ENCODE peak calls at places on chromosomes 13 and 19, in five cellular contexts. V is DND-41, L is uterus, K is HCT116, C is BJ. Y is an unnamed sample. For H3K27me3, the result is how much of the 10 kb centered on the place peaks cover.

GRCh38 chr13:24625324-24625723 is 54.9 kb upstream of the ATP12A start:
- DNase-seq in V (no peak), L (no peak), K (no peak), C (no peak), Y (no peak)

GRCh38 chr19:49657493-49658138 is 8.0 kb downstream of the IRF3 start:
- DNase-seq in V (no peak), L (no peak), K (no peak), C (no peak), Y (no peak)

GRCh38 chr19:45443462-45444317 is 20.0 kb upstream of the ERCC1 start:
- DNase-seq in V (no peak), L (peak), K (peak), C (no peak), Y (no peak)

GRCh38 chr19:7928741-7929701 is 3.1 kb upstream of the CTXN1 start:
- DNase-seq in V (peak), L (peak), K (no peak), C (peak), Y (peak)

GRCh38 chr13:50451609-50452008 is 391.9 kb downstream of the DLEU7 start:
- DNase-seq in V (no peak), L (no peak), K (no peak), C (no peak), Y (no peak)

GRCh38 chr19:54662730-54663129 is at the start of gene LILRB4:
- DNase-seq in V (no peak), L (no peak), K (no peak), C (no peak), Y (no peak)

GRCh38 chr19:41691268-41691970 is 3.3 kb upstream of the CEACAM7 start:
- DNase-seq in V (no peak), L (no peak), K (no peak), C (no peak), Y (peak)

GRCh38 chr13:40102360-40102727 is 446.9 kb downstream of the COG6 start:
- DNase-seq in V (no peak), L (no peak), K (no peak), C (no peak), Y (no peak)

GRCh38 chr13:28449826-28450773 is 44.8 kb downstream of the FLT1 start:
- DNase-seq in V (no peak), L (no peak), K (no peak), C (peak), Y (no peak)

GRCh38 chr19:11881151-11881800 is 6.3 kb upstream of the ZNF69 start:
- DNase-seq in V (peak), L (peak), K (peak), C (no peak), Y (peak)

GRCh38 chr19:29610574-29611271 is 4.6 kb downstream of the POP4 start:
- DNase-seq in V (peak), L (peak), K (peak), C (no peak), Y (peak)

GRCh38 chr19:55484571-55485438 is at the start of gene NAT14:
- DNase-seq in V (peak), L (peak), K (no peak), C (no peak), Y (peak)

GRCh38 chr19:2888739-2889224 is 11.9 kb upstream of the ZNF57 start:
- DNase-seq in V (peak), L (no peak), K (no peak), C (no peak), Y (peak)

GRCh38 chr13:51437550-51438127 is 15.2 kb downstream of the INTS6 start:
- DNase-seq in V (no peak), L (no peak), K (no peak), C (no peak), Y (no peak)

GRCh38 chr19:4049432-4049831 is 17.3 kb downstream of the ZBTB7A start:
- DNase-seq in V (no peak), L (no peak), K (no peak), C (no peak), Y (no peak)

GRCh38 chr19:8866344-8866743 is 34.2 kb downstream of the MBD3L1 start:
- DNase-seq in V (no peak), L (no peak), K (no peak), C (no peak), Y (no peak)

GRCh38 chr13:89057274-89057673 is 1386.1 kb downstream of the SLITRK5 start:
- DNase-seq in V (no peak), L (no peak), K (no peak), C (no peak), Y (no peak)

GRCh38 chr13:39510296-39510695 is 92.7 kb downstream of the LHFPL6 start:
- DNase-seq in V (no peak), L (no peak), K (no peak), C (no peak), Y (no peak)

GRCh38 chr13:111626371-111627305 is 306.2 kb downstream of the TEX29 start:
- DNase-seq in V (no peak), L (no peak), K (no peak), C (no peak), Y (no peak)

GRCh38 chr13:100735494-100735893 is 60.9 kb upstream of the TMTC4 start:
- DNase-seq in V (no peak), L (no peak), K (no peak), C (no peak), Y (no peak)

GRCh38 chr19:4910594-4911273 is 1.4 kb downstream of the UHRF1 start:
- DNase-seq in V (peak), L (no peak), K (no peak), C (no peak), Y (no peak)

GRCh38 chr19:2556221-2557092 is 80.5 kb downstream of the GADD45B start:
- DNase-seq in V (no peak), L (no peak), K (no peak), C (no peak), Y (no peak)

GRCh38 chr13:113061796-113062425 is 43.7 kb upstream of the F7 start:
- DNase-seq in V (no peak), L (no peak), K (no peak), C (no peak), Y (no peak)

GRCh38 chr19:41837981-41838708 is 6.3 kb downstream of the LYPD4 start:
- DNase-seq in V (no peak), L (no peak), K (no peak), C (no peak), Y (no peak)

GRCh38 chr19:51196181-51196580 is 28.7 kb upstream of the CD33 start:
- DNase-seq in V (no peak), L (no peak), K (no peak), C (no peak), Y (no peak)

GRCh38 chr19:51195616-51196015 is 29.3 kb upstream of the CD33 start:
- DNase-seq in V (no peak), L (no peak), K (no peak), C (no peak), Y (no peak)

GRCh38 chr19:51192689-51193088 is 32.2 kb upstream of the CD33 start:
- DNase-seq in V (no peak), L (no peak), K (no peak), C (no peak), Y (no peak)

GRCh38 chr19:51195316-51195586 is 29.6 kb upstream of the CD33 start:
- DNase-seq in V (no peak), L (no peak), K (no peak), C (no peak), Y (no peak)

DNA sequence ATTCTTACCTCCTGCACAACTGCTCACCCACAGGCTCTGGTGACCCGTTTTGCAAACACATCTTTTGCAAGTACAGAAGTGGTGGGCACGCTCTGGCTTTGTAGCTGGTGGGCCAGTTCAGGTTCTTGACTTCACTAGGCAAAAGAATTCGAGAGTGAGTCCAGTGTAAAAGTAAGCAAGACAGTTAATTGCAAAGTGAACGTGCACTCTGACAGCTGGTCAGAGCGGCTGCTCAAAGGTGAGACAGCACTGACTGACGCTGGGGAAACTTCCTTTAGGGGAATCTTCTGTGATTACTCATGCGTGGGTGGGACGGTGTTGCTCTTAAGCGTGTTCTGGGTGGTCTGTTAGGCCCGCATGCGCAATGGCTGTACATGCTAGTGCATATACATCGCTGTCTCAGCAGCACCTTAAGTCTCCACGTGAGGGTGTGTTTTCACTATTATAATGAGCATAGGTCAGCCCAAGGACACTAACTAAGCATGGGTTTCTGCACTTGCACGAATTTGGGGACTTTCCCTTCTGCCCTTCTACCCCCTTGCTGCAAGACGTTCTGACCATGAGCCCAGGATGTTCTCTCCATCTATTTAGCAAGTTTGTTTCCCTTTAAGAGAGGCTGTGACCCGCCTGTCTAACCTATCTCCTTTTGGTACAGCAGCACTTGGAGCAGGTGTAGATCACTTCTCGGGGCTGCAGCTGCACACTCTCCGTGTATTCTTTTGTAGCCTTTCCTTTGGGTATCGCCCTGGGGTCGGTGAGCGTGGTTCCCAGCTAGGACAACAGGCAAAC is 30.2 kb upstream of the CD33 start:
- DNase-seq in V (no peak), L (no peak), K (no peak), C (no peak), Y (no peak)
- TF ChIP-seq CTCF in V (no peak), L (no peak), K (no peak), C (no peak), Y (no peak)

GRCh38 chr19:32309711-32310390 is 35.6 kb upstream of the ZNF507 start:
- DNase-seq in V (no peak), L (no peak), K (no peak), C (no peak), Y (no peak)

GRCh38 chr19:32303193-32303592 is 42.2 kb upstream of the ZNF507 start:
- DNase-seq in V (no peak), L (no peak), K (no peak), C (no peak), Y (no peak)

GRCh38 chr19:32311371-32311770 is 34.0 kb upstream of the ZNF507 start:
- DNase-seq in V (no peak), L (no peak), K (no peak), C (no peak), Y (no peak)

GRCh38 chr19:32308436-32309077 is 36.9 kb upstream of the ZNF507 start:
- DNase-seq in V (no peak), L (no peak), K (no peak), C (no peak), Y (no peak)

DNA sequence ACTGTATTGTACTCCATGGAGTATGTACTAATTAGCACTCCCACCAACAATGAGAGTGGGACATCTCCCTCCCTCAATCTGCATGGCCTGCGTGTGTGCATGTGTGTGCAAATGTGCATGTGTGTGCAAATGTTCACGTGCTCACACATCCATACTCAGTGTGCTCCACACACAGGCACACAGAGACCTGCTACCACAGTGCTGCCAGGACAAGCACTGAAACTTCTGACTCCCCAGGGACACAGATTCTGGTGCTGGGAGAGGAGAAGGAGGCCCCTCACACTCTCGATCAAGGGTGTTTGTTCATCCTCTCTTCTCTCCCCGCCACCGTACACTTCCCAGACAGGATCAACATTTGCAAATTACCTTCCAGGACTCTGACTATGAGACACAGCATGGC is 37.8 kb upstream of the ZNF507 start:
- DNase-seq in V (no peak), L (no peak), K (no peak), C (no peak), Y (no peak)
- H3K27me3 ChIP-seq in V (under half), L (under half), K (under half), C (under half), Y (under half)

DNA sequence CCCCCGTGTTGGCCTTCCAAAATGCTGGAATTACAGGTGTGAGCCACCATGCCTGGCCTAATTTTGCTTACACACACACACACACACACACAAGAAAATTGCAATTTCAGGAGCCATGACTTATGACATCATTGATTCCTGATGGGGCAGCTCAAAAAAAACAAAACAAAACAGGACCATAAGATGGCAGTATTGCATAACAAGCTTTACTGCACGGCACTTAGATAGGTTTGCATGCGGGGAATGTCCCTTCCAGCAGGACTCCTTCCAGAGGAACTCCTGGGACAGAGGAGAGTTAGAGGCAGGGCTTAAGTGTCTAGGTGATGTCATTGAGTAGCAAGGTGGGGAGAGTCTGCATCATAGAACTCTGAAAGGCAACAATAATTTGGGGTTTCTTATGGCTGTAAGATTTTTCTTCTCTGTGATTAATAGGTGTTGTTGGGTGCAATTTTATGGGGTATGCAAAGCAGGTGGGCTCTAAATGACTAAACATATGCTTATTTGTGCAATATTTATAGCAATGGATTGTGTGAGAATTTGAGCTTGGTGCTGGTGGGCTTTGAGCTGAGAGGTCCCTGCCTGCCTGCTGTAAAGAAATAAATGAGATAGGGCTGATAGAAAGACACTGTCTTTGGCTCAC is 9.0 kb upstream of the ACSBG2 start:
- DNase-seq in V (peak), L (no peak), K (peak), C (no peak), Y (no peak)
- TF ChIP-seq CTCF in V (peak), L (no peak), K (peak), C (peak), Y (no peak)

DNA sequence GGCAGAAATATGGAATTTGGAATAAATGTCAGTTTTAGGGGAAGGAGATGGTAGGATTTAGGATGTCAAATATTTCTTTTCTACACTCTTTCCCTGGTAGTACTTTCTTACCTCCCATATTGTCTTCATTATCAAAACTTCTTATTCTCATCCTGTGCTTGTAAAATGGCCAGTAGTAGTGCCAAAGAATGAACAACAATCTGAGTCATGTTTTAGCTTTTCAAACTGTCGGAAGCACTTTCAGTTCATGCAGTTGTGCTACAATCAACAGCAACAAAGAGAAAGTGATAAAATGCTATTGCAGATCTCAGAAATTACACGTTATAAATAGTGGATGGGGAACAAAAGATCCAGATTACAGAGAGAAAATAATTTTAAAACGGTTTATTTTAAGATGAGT is 193.7 kb upstream of the RXFP2 start:
- DNase-seq in V (no peak), L (no peak), K (no peak), C (peak), Y (no peak)
- H3K27me3 ChIP-seq in V (under half), L (under half), K (under half), C (under half), Y (under half)

DNA sequence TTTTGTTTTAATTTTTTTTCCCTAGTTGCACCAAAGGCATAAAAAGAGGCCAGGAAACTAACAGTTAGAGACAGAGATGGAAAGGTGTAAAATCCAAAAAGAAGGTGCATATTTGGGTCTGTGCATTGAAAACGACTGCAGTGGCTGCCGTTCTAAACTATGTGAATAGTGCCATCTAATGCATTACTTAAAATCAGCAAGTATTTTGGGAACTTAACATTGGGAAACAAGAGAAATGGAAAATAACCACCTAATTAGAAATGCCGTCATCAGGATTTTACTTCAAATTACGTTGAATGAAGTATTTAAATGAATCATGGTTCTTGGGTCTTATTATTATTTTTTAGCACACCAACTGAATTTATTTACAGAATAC is 189.5 kb upstream of the MIR17HG start:
- DNase-seq in V (no peak), L (no peak), K (no peak), C (no peak), Y (no peak)
- TF ChIP-seq CTCF in V (no peak), L (no peak), K (no peak), C (no peak), Y (no peak)

DNA sequence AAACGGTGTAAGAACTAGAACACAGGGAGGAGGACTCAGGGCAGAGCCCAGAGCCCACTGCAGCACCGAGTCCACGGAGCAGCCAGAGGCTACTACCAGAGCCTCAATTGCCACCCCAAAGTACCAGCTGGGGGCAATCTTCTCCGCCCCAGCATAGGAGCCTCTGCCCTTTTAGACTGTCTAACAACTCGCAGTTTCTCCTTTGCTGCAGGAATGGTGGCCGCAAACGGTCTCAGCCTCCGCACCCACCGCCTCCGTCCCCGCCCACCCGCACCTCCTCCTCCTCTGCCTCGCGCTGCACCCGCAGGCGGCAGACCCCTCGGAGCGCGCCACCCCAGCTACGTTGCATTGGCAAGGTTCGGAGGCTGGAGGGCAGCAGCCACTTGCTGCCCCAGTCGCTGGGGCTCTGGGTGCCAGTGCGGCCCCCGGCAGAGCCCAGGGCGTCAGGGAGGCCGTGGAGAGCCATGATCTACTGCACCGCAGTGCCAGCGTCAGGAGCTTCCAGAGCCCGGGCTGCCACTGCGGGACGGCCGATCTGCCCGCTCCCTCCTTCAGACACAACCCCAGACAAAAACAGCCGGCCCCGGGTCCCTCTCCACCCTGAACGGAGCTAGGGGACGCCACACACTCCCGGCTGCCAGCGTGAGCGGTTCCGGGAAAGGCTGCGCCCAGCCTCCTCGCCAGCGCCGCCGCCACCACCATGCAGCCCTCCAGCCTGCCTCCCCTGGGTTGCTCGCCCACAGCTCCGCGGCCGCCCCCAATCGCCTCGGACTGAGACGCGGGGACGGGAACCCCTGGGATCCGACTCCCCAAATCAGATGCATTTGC is 1.8 kb downstream of the FGF14 start:
- DNase-seq in V (no peak), L (no peak), K (no peak), C (no peak), Y (peak)
- H3K27me3 ChIP-seq in V (under half), L (under half), K (under half), C (under half), Y (under half)

GRCh38 chr13:96804186-96804585 is 190.1 kb downstream of the OXGR1 start:
- DNase-seq in V (no peak), L (no peak), K (no peak), C (no peak), Y (no peak)
- TF ChIP-seq CTCF in V (no peak), L (no peak), K (no peak), C (no peak), Y (no peak)

DNA sequence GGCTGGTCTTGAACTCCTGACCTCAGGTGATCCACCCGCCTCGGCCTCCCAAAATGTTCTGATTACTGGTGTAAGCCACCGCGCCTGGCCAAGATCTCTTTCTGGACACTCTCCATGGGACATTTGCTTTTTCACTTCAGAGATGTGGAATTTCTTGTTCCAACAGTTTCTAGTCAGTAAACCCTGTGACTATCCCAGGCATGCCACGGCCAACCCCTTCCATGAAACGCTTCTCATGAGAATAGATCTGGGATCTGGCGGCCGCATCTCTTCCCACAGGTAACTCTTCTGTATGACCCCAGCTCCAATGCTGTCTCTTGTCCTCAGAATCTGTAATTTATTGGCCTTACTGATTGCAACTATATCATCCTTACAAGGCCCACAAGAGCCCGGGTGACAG is 16.2 kb downstream of the PLPP2 start:
- DNase-seq in V (no peak), L (no peak), K (no peak), C (no peak), Y (no peak)
- H3K27me3 ChIP-seq in V (under half), L (under half), K (under half), C (under half), Y (under half)